ENCODE peak calls at places on chromosomes 16 and 17, in six cellular contexts. W is neural progenitor cell, N is cardiac fibroblast, M is BJ, Z is AG04450, F is thoracic aorta. U is an unnamed sample.

GRCh38 chr17:7336240-7337175 is at the start of gene ACAP1:
- DNase-seq in W (no peak), N (no peak), M (no peak), Z (no peak), F (no peak), U (peak)

GRCh38 chr17:74785981-74786360 is 9.8 kb upstream of the NAT9 start:
- DNase-seq in W (no peak), N (no peak), M (no peak), Z (no peak), F (no peak), U (no peak)

GRCh38 chr16:67256701-67257230 is 8.0 kb downstream of the SLC9A5 start:
- DNase-seq in W (no peak), N (no peak), M (no peak), Z (no peak), F (no peak), U (no peak)

GRCh38 chr17:35804658-35805192 is 4.6 kb upstream of the TAF15 start:
- DNase-seq in W (peak), N (peak), M (peak), Z (peak), F (no peak), U (no peak)

GRCh38 chr16:3735541-3735940 is 18.2 kb upstream of the TRAP1 start:
- DNase-seq in W (no peak), N (no peak), M (no peak), Z (no peak), F (no peak), U (no peak)

GRCh38 chr17:9931144-9931543 is 26.1 kb upstream of the RCVRN start:
- DNase-seq in W (no peak), N (no peak), M (no peak), Z (no peak), F (no peak), U (no peak)

GRCh38 chr17:661509-661908 is 53.1 kb downstream of the VPS53 start:
- DNase-seq in W (no peak), N (no peak), M (no peak), Z (no peak), F (no peak), U (no peak)

GRCh38 chr17:32626371-32626770 is 139.6 kb downstream of the CDK5R1 start:
- DNase-seq in W (no peak), N (no peak), M (no peak), Z (no peak), F (no peak), U (no peak)

GRCh38 chr17:27244481-27245223 is 49.3 kb upstream of the WSB1 start:
- DNase-seq in W (peak), N (peak), M (peak), Z (peak), F (peak), U (peak)

GRCh38 chr17:80034977-80035686 is 540 bp downstream of the TBC1D16 start:
- DNase-seq in W (peak), N (peak), M (no peak), Z (no peak), F (no peak), U (no peak)

GRCh38 chr17:222172-222571 is 40.7 kb upstream of the DOC2B start:
- DNase-seq in W (no peak), N (no peak), M (no peak), Z (no peak), F (no peak), U (peak)

GRCh38 chr16:82160226-82160625 is 9.8 kb downstream of the MPHOSPH6 start:
- DNase-seq in W (no peak), N (no peak), M (no peak), Z (no peak), F (no peak), U (no peak)

GRCh38 chr17:67105213-67105612 is 60.9 kb downstream of the CACNG1 start:
- DNase-seq in W (no peak), N (peak), M (peak), Z (no peak), F (no peak), U (no peak)

GRCh38 chr17:31318298-31319190 is 2.9 kb downstream of the EVI2A start:
- DNase-seq in W (peak), N (peak), M (no peak), Z (peak), F (peak), U (peak)

DNA sequence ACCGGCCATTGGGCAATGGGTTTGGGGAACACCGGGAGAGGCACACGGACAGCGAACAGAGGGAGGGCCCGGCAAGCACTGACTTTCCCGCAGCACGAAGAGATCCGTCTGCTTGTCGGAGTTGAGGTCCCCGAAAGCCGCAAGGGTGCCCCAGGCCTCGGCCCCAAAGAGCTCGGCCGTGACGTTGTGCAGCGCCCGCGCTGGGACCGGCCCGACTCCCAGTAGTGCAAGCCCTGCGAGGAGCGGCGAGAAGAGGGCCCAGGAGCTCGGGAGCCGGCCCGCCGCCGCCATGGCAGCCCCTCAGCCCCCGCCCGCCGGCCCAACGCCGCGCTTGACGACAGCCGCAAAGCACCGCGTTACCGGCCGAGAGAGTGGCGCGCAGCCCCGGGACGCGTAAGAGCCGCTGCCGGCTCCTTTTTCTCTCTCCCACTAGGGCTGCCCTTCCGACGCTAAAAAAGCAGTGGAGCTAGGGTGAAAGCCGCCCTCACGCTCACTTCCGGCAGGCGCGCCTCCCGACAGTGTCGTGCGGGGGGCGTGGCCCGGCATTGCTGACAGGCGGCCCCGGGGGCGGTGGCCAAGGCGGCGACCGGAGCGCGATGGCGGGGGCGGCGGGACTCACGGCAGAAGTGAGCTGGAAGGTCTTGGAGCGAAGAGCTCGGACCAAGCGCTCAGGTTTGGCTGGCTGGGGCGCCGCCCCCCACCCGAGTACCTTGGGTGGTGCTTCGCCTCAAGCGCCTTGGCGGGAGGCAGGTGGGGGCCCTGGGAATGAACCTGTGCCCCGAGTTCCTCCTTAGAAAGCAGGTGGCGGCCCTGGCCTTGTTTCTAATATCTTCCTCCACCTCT is at the start of the genes ITFG1 and PHKB:
- DNase-seq in W (peak), N (peak), M (peak), Z (peak), F (peak), U (peak)
- TF ChIP-seq CTCF in W (no peak), N (peak), M (no peak), Z (no peak), F (no peak), U (peak)

GRCh38 chr16:46918905-46919792 is 35.0 kb downstream of the GPT2 start:
- DNase-seq in W (peak), N (no peak), M (no peak), Z (no peak), F (no peak), U (no peak)
- TF ChIP-seq CTCF in W (peak), N (no peak), M (no peak), Z (no peak), F (no peak), U (no peak)

GRCh38 chr16:88920618-88921602 is 54.5 kb upstream of the PABPN1L start:
- DNase-seq in W (no peak), N (peak), M (peak), Z (peak), F (no peak), U (no peak)

GRCh38 chr16:88922826-88923410 is 54.1 kb downstream of the CBFA2T3 start:
- DNase-seq in W (no peak), N (no peak), M (no peak), Z (no peak), F (no peak), U (no peak)

GRCh38 chr16:88923450-88923849 is 53.6 kb downstream of the CBFA2T3 start:
- DNase-seq in W (no peak), N (no peak), M (no peak), Z (no peak), F (no peak), U (no peak)

GRCh38 chr16:88921603-88921995 is 55.1 kb upstream of the PABPN1L start:
- DNase-seq in W (no peak), N (no peak), M (no peak), Z (no peak), F (no peak), U (no peak)

DNA sequence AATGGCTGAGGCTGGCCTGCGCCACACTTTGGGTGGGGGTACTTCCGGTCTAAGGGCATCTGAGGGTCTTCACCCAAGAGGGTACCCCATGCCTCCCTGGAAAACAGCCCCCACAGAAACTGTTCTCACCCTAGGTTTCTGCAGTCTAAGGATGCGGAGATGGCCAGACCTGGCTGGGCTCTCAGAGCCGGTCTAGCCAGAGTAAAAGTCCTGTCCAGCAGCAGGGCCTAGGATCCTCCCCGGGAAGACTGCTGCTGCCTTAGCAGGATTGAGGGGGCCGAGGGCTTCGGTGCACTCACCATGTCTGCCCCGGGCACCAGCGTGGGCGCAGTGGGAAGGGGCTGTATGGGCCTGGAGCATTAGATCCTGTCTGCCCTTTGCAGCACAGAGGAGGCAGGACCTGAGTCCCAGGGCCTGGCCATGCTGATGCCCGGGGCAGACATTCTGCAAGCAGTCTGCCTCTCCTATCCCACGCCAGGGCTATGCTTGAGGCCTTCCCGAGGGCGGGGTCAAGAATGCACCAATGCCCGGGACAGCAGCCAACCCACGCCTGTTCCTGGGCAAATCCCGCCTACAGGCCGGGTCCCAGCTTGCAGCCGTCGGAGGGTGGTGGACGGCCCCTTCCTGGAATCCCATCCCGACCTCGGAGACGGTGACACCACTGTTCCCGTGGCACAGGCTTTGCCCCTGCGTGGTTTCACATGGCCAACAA is 54.7 kb downstream of the CBFA2T3 start:
- DNase-seq in W (peak), N (peak), M (no peak), Z (peak), F (peak), U (peak)
- TF ChIP-seq CTCF in W (no peak), N (no peak), M (no peak), Z (no peak), F (no peak), U (no peak)

DNA sequence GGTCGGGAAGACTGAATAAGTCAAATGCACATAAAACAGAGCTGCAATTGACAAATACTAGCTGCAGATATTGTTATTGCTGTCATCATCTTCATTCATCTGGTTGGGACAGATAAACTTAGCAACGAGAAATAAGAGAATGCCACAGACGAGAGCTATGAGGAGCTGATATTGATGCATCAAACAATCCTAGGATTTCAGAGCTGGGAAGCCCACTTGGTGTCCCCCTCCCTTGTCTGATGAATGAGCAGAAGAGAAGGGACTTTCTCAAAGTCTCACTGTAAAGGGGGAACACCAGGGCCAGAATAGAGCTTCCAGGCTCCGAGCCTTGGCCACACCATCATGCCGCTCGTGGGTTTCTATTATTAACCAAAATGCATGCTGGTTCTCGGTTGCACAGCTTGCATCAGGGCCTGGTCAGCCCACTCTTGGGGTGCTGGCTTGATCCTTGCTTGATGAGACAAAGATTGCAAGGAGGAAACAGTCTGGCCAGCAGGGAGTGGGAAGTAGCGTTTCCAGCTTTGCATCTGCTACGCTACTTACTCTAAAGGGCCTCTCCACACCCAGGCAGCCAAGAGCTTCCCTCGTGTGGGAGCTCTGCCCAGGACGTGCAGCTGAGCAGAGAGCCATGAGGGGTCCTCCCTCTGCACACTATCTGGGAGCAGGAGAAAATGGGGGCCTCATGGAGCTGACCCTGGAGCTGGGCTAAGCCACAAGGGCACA is 28.4 kb upstream of the EMP2 start:
- DNase-seq in W (no peak), N (no peak), M (no peak), Z (no peak), F (no peak), U (no peak)
- TF ChIP-seq CTCF in W (no peak), N (no peak), M (no peak), Z (no peak), F (no peak), U (no peak)

GRCh38 chr17:53148058-53148457 is 674.7 kb upstream of the KIF2B start:
- DNase-seq in W (no peak), N (no peak), M (no peak), Z (no peak), F (no peak), U (no peak)

DNA sequence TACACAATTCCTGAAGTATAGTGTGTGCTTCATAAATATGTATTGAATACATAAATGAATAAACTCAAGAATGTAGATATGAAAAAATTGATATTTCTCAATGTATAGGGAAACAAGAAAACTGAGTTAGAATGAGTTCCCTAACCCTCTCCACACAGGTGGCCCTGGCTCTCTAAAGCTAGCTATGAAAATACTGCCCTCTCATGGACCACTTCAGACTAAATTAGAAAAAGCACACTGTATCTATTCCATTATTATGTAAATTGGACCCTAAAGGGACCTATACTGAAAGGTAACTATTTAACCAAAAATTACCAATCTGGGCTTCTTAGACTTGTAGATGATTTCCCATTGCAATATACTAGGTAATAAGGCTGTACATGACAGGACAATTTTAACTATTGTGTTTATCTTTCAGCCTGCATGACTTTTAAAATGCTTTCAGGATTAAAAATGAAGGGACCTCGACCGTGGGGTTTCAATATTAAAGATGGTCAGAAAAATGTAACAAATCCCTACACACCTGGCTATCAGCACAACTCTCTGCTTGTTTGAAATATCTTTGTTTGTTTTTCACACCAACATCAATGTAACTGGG is 672.5 kb upstream of the KIF2B start:
- DNase-seq in W (peak), N (no peak), M (no peak), Z (no peak), F (no peak), U (no peak)
- TF ChIP-seq CTCF in W (peak), N (no peak), M (no peak), Z (no peak), F (no peak), U (no peak)

GRCh38 chr16:59148312-59148711 is 414.2 kb upstream of the GOT2 start:
- DNase-seq in W (no peak), N (no peak), M (peak), Z (no peak), F (no peak), U (no peak)
- TF ChIP-seq CTCF in W (no peak), N (no peak), M (no peak), Z (no peak), F (no peak), U (no peak)

U was measured in suprapubic skin.